ENCODE peak calls at places on chromosome 3, in eight cellular contexts. L is T-helper 1 cell; D is right lobe of liver; G is islet precursor cell; U is activated naive CD4-positive, alpha-beta T cell treated with anti-CD3 and anti-CD28 coated beads, Interleukin-2, amount 50 U/mL, for 16 hours; J is HT1080; E is NAMALWA; P is HFF-Myc. X is an unnamed sample.
A peak's percentile ranks its signal among the peaks of the same experiment; 100 is the strongest.

GRCh38 chr3:6262035-6262434 is 598.9 kb upstream of the GRM7 start:
- DNase-seq in L (no peak), D (no peak), G (no peak), U (no peak), J (no peak), E (no peak), P (no peak), X (no peak)

GRCh38 chr3:62874398-62875102 is 666 bp downstream of the CADPS start:
- DNase-seq in L (no peak), D (no peak), G (peak; percentile 52), U (peak; percentile 7), J (no peak), E (peak; percentile 41), P (no peak), X (peak; percentile 70)

GRCh38 chr3:21654662-21655061 is 96.3 kb downstream of the ZNF385D start:
- DNase-seq in L (no peak), D (no peak), G (no peak), U (no peak), J (peak; percentile 55), E (no peak), P (no peak), X (no peak)

GRCh38 chr3:176714034-176714433 is 483.2 kb downstream of the TBL1XR1 start:
- DNase-seq in L (no peak), D (no peak), G (no peak), U (no peak), J (no peak), E (no peak), P (no peak), X (no peak)

GRCh38 chr3:96931491-96931890 is 117.1 kb downstream of the EPHA6 start:
- DNase-seq in L (no peak), D (no peak), G (peak; percentile 56), U (no peak), J (no peak), E (no peak), P (no peak), X (peak; percentile 51)

GRCh38 chr3:72191211-72191960 is 406.4 kb upstream of the PROK2 start:
- DNase-seq in L (no peak), D (peak; percentile 45), G (no peak), U (no peak), J (no peak), E (no peak), P (no peak), X (no peak)

GRCh38 chr3:32430900-32431299 is 39.2 kb downstream of the CMTM7 start:
- DNase-seq in L (no peak), D (no peak), G (no peak), U (no peak), J (no peak), E (no peak), P (no peak), X (no peak)

GRCh38 chr3:80213076-80213475 is 445.3 kb upstream of the ROBO1 start:
- DNase-seq in L (no peak), D (no peak), G (no peak), U (no peak), J (no peak), E (no peak), P (no peak), X (no peak)

GRCh38 chr3:54374214-54374855 is 252.0 kb downstream of the CACNA2D3 start:
- DNase-seq in L (peak; percentile 1), D (peak; percentile 30), G (peak; percentile 62), U (no peak), J (no peak), E (peak; percentile 16), P (no peak), X (peak; percentile 31)

GRCh38 chr3:138938877-138939562 is 7.9 kb downstream of the FOXL2 start:
- DNase-seq in L (no peak), D (no peak), G (no peak), U (no peak), J (no peak), E (no peak), P (no peak), X (no peak)

GRCh38 chr3:70053293-70053692 is 53.8 kb downstream of the SAMMSON start:
- DNase-seq in L (no peak), D (no peak), G (peak; percentile 60), U (no peak), J (peak; percentile 80), E (no peak), P (no peak), X (no peak)

X was measured in BE2C.